ENCODE peak calls at places on chromosomes 13 and 19, in four cellular contexts. H, K, P and I are unnamed samples. For H3K4me1, the result is how much of the 10 kb centered on the place peaks cover.

GRCh38 chr13:94268661-94269060 is 210.8 kb downstream of the DCT start:
- DNase-seq in K (no peak), P (no peak), H (no peak), I (no peak)

GRCh38 chr19:13029893-13030292 is 34.6 kb downstream of the NFIX start:
- DNase-seq in H (peak), K (no peak), P (peak), I (no peak)

GRCh38 chr13:26923824-26924605 is 163.4 kb upstream of the GPR12 start:
- DNase-seq in K (no peak), P (no peak), H (no peak), I (peak)

GRCh38 chr19:18086590-18087138 is at the start of gene IL12RB1:
- DNase-seq in K (no peak), H (peak), P (peak), I (no peak)

GRCh38 chr13:38888309-38888708 is 102.3 kb downstream of the STOML3 start:
- DNase-seq in K (no peak), P (no peak), H (no peak), I (no peak)

GRCh38 chr13:85896516-85897450 is 97.6 kb upstream of the SLITRK6 start:
- DNase-seq in H (no peak), K (no peak), P (no peak), I (no peak)

GRCh38 chr13:59178344-59178743 is 985.4 kb downstream of the DIAPH3 start:
- DNase-seq in K (no peak), P (no peak), H (no peak), I (no peak)

GRCh38 chr19:35751839-35752745 is 3.7 kb downstream of the LIN37 start:
- DNase-seq in H (no peak), K (no peak), P (peak), I (no peak)

GRCh38 chr19:53545271-53546065 is 7.5 kb downstream of the ZNF331 start:
- DNase-seq in H (no peak), P (no peak), K (no peak), I (no peak)

GRCh38 chr19:7679771-7680605 is 645 bp upstream of the TRAPPC5 start:
- DNase-seq in P (no peak), K (no peak), H (no peak), I (no peak)

GRCh38 chr13:41941174-41941573 is 19.7 kb downstream of the VWA8 start:
- DNase-seq in H (no peak), K (no peak), P (no peak), I (no peak)

GRCh38 chr13:54194233-54195024 is 1165.8 kb downstream of the OLFM4 start:
- DNase-seq in P (no peak), H (no peak), K (no peak), I (no peak)
- H3K4me1 ChIP-seq in P (under half), H (under half), K (under half), I (under half)

GRCh38 chr13:33512880-33513554 is 227.5 kb upstream of the STARD13 start:
- DNase-seq in H (no peak), P (no peak), K (no peak), I (no peak)

GRCh38 chr13:33514362-33514761 is 228.8 kb upstream of the STARD13 start:
- DNase-seq in P (no peak), K (no peak), H (no peak), I (no peak)

GRCh38 chr13:33510350-33510749 is 224.8 kb upstream of the STARD13 start:
- DNase-seq in K (no peak), P (no peak), H (no peak), I (no peak)

GRCh38 chr13:33508060-33508459 is 222.5 kb upstream of the STARD13 start:
- DNase-seq in P (no peak), H (no peak), K (no peak), I (no peak)

GRCh38 chr13:33509642-33510229 is 224.2 kb upstream of the STARD13 start:
- DNase-seq in H (no peak), P (no peak), K (no peak), I (peak)
- H3K4me3 ChIP-seq in H (no peak), P (no peak), K (no peak), I (no peak)

GRCh38 chr19:19372656-19373416 is 32.6 kb upstream of the GATAD2A start:
- DNase-seq in H (peak), P (peak), K (peak), I (peak)
- H3K4me1 ChIP-seq in H (under half), P (under half), K (under half), I (under half)

GRCh38 chr13:96994030-96994848 is at the start of gene OXGR1:
- DNase-seq in K (no peak), H (no peak), P (peak), I (no peak)
- H3K4me3 ChIP-seq in K (peak), H (no peak), P (peak), I (peak)

DNA sequence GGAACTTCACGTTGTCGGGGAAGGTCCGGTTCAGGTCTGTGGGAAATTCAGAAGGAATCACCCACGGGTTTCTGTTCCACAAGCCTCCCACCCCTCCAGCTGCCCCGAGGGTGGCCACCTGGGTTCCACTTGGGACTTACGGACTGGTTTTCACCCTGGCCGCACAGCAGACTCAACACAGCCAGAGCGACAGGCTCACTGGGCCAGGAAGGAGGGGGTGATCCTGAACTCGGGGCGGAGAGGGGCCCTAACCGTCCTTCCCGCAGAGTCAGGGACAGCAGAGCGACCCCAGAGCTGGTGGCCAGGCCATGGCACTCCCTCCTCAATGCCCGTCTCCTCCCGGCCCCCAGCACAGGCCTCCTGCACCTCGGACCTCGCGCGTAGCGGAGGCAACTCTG is 13.0 kb downstream of the GRTP1 start:
- DNase-seq in P (no peak), H (no peak), K (no peak), I (no peak)
- H3K4me1 ChIP-seq in P (under half), H (under half), K (under half), I (under half)

DNA sequence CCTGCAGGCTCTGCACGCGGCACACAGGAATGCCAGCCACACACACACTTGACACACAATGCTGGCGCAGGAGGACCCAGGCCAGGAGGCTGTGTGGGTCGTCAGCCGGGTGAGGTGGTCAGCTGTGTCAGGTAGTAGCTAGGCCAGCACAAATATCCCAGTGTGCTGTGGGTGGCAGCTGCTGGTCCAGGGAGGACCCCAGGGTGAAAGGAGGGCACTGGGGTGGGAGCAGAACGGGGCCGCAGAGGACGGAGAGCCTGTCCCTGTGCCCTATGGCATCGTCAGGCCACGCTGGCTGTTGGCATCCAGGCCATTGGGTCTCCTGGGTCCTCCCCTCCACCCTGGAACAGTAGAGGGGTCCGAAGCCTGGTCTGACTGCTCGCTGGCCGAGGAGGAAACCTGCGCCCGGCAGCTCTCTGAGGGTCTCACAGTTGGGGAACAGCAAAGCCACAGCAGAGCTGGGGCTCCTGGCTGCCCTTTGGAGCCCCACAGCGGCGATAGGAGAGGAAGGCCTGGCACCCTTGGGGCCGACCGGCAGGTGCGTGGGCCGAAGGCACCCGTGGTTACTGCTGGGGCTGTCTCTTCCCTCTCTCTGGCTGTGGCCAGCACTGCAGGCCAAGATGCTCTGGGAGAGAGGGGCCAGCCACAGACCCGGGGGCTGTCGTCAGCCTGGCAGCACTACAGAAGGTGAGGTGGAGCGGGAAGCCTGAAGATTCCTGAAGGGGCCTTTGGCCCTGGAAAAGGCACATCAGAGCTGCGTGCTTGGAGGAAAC is 27.3 kb downstream of the C13orf46 start:
- DNase-seq in K (no peak), H (no peak), P (no peak), I (no peak)
- H3K4me3 ChIP-seq in K (no peak), H (no peak), P (no peak), I (no peak)

GRCh38 chr19:1249990-1250298 is 1.6 kb downstream of the MIDN start:
- DNase-seq in P (no peak), H (no peak), K (no peak), I (no peak)

GRCh38 chr19:1250374-1251232 is 2.2 kb downstream of the MIDN start:
- DNase-seq in H (peak), K (peak), P (peak), I (peak)

GRCh38 chr19:1252221-1252817 is 3.9 kb downstream of the MIDN start:
- DNase-seq in H (peak), K (peak), P (peak), I (peak)

GRCh38 chr19:1251503-1252220 is 3.3 kb downstream of the MIDN start:
- DNase-seq in H (peak), P (peak), K (peak), I (peak)

DNA sequence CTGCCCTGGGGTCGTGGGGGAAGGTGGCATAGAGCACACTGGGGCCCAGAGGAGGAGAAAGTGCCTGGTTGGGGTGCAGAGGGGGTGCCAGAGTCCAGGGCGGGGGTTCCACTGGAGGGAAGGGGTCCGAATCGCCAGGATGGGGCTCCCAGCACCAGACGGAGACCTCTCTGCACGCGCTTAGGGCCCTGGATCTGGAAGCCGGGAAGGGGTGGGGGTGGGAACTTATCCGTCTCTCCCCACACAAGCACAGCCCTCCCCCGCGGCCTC is 2.8 kb downstream of the MIDN start:
- DNase-seq in K (no peak), H (no peak), P (peak), I (no peak)
- H3K4me1 ChIP-seq in K (under half), H (half or more), P (half or more), I (under half)

GRCh38 chr19:3555653-3556422 is 1.5 kb downstream of the MFSD12 start:
- DNase-seq in K (no peak), H (no peak), P (no peak), I (no peak)
- H3K4me3 ChIP-seq in K (peak), H (peak), P (peak), I (no peak)